ENCODE peak calls at places on chromosomes 7 and 10, in four cellular contexts. C is cardiac muscle cell; D is mesendoderm; S is naive thymus-derived CD4-positive, alpha-beta T cell. H is an unnamed sample.
A peak's percentile ranks its signal among the peaks of the same experiment; 100 is the strongest.

GRCh38 chr10:124288928-124289921 is 129.5 kb downstream of the OAT start:
- DNase-seq in C (no peak), D (no peak), S (no peak), H (no peak)

GRCh38 chr7:17530741-17531417 is 232.4 kb downstream of the AHR start:
- DNase-seq in C (no peak), D (peak; percentile 57), S (no peak), H (no peak)

GRCh38 chr7:81725496-81726117 is 44.2 kb downstream of the HGF start:
- DNase-seq in C (no peak), D (peak; percentile 68), S (no peak), H (no peak)

GRCh38 chr10:132630666-132631347 is 93.2 kb downstream of the INPP5A start:
- DNase-seq in C (peak; percentile 62), D (no peak), S (peak; percentile 4), H (no peak)

GRCh38 chr7:126689037-126689436 is 563.7 kb downstream of the GRM8 start:
- DNase-seq in C (no peak), D (peak; percentile 69), S (no peak), H (no peak)

GRCh38 chr7:76016191-76016947 is 22.0 kb upstream of the TMEM120A start:
- DNase-seq in C (peak; percentile 19), D (no peak), S (no peak), H (no peak)

GRCh38 chr7:74289018-74289659 is at the start of gene CLIP2:
- DNase-seq in C (peak; percentile 90), D (peak; percentile 88), S (peak; percentile 62), H (peak; percentile 77)

GRCh38 chr7:94303736-94304135 is 91.0 kb upstream of the COL1A2 start:
- DNase-seq in C (peak; percentile 23), D (no peak), S (no peak), H (no peak)

GRCh38 chr10:30701471-30702173 is 72.1 kb upstream of the LYZL2 start:
- DNase-seq in C (no peak), D (peak; percentile 57), S (peak; percentile 72), H (no peak)

GRCh38 chr10:77287647-77288120 is 349.9 kb downstream of the KCNMA1 start:
- DNase-seq in C (peak; percentile 84), D (peak; percentile 77), S (no peak), H (no peak)

GRCh38 chr7:135672560-135673359 is 10.4 kb downstream of the STMP1 start:
- DNase-seq in C (peak; percentile 70), D (peak; percentile 73), S (no peak), H (no peak)

GRCh38 chr7:47153076-47153475 is 428.8 kb downstream of the TNS3 start:
- DNase-seq in C (peak; percentile 29), D (no peak), S (no peak), H (peak; percentile 83)
- H3K27ac ChIP-seq in C (no peak overlapping the region), D (no peak overlapping the region), S (no peak overlapping the region), H (no peak overlapping the region)

GRCh38 chr7:70807650-70808049 is 324.3 kb upstream of the GALNT17 start:
- DNase-seq in C (no peak), D (peak; percentile 49), S (no peak), H (no peak)
- H3K4me1 ChIP-seq in C (no peaks in the 10 kb centered on the region), D (no peaks in the 10 kb centered on the region), S (no peaks in the 10 kb centered on the region), H (no peaks in the 10 kb centered on the region)

DNA sequence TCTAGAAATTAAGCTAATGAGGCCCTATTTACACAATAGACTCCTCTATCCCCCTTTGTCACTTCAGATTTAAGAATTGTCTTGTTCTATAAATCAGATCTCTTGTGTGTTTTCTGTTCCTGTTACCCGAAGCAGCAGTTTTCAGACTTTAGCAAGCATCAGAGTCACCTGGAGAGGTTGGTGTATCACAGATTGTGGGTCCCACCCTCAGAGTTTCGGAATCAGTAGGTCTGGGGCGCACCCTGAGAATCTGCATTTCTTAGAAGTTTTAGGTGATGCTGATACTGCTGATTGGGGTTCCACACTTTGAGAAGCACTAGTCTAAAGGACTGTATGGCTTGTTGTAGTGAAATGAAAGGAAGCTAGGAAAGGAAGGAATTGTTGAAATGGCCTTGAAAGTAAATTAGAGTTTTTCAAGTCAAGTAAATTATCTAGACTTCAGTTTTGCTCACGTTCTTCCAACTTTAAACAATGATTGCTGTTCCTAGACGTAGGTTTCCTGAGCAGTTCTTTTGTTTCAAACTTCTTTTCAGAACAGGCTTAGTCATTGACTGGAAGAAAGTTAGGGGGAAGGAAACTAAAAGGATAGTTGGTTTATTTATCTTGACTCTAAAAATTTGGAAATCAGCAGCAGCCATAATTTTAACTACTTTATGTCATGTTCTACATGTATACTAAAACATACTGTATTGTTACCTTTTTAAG is 15.7 kb downstream of the BPGM start:
- DNase-seq in C (no peak), D (no peak), S (no peak), H (no peak)
- H3K27ac ChIP-seq in C (no peak overlapping the region), D (no peak overlapping the region), S (no peak overlapping the region), H (no peak overlapping the region)

GRCh38 chr7:129903935-129904334 is 48.8 kb downstream of the UBE2H start:
- DNase-seq in C (no peak), D (no peak), S (no peak), H (no peak)
- H3K4me1 ChIP-seq in C (peaks cover 6% of the 10 kb centered on the region), D (no peaks in the 10 kb centered on the region), S (peaks cover 63% of the 10 kb centered on the region), H (peaks cover 29% of the 10 kb centered on the region)

GRCh38 chr10:114477285-114477684 is 73.0 kb upstream of the AFAP1L2 start:
- DNase-seq in C (no peak), D (no peak), S (no peak), H (no peak)
- H3K27ac ChIP-seq in C (no peak overlapping the region), D (no peak overlapping the region), S (peak overlapping the region; percentile 43), H (peak overlapping the region; percentile 75)

DNA sequence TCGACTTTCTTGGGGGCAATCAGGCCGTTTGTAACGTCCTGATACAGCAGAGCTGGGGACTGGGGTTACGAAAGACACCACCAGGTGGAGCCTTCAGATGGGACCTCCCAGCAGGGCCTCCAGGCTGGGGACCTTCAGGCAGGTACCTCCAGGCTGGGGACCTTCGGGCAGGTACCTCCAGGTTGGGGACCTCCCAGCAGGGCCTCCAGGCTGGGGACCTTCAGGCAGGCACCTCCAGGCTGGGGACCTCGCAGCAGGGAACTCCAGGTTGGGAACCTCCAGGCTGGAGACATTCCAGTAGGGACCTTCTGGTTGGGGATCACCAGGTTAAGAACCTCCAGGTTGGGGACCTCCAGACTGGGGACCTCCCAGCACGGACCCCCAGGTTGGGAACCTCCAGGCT is 23.5 kb upstream of the GPR146 start:
- DNase-seq in C (no peak), D (peak; percentile 18), S (no peak), H (no peak)
- H3K4me1 ChIP-seq in C (no peaks in the 10 kb centered on the region), D (no peaks in the 10 kb centered on the region), S (no peaks in the 10 kb centered on the region), H (no peaks in the 10 kb centered on the region)

DNA sequence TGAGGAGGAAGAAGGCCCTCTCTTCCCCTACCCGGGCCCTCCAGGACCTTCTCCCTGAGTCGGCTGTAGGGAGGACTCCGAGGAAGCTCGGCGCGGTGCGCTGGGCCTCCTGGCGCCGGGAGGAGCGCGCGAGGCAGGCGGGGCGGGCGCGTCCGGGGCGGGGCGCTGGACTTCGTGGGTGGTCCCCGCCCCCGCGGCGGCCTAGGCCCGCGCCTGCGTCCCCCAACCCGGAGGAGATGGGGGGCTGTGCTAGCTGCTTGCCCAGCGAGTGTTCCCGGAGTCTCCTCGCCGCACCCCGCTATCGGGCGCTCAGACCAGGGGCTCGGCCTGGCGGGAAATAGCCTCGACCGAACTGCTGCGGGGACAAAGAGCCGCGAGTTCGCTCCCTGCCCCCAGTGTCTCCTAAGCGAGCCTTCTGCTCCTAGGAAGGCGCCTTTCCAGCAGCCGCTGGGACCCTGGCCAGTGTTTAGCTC is 19.2 kb upstream of the SMO start:
- DNase-seq in C (peak; percentile 48), D (peak; percentile 84), S (peak; percentile 21), H (no peak)
- H3K27ac ChIP-seq in C (no peak overlapping the region), D (peak overlapping the region; percentile 51), S (peak overlapping the region; percentile 62), H (no peak overlapping the region)

H was measured in lung.